ENCODE peak calls at places on chromosomes 1 and 21, in four cellular contexts. H, T, E and R are unnamed samples.

GRCh38 chr1:11298390-11299224 is 25.6 kb downstream of the UBIAD1 start:
- DNase-seq in T (no peak), E (no peak), H (no peak), R (no peak)

GRCh38 chr21:45140346-45140940 is 66.1 kb downstream of the ADARB1 start:
- DNase-seq in E (peak), H (peak), T (peak), R (peak)

GRCh38 chr1:160904783-160905616 is 20.0 kb upstream of the ITLN1 start:
- DNase-seq in T (no peak), H (no peak), E (no peak), R (peak)

GRCh38 chr1:22643381-22643780 is at the start of gene C1QC:
- DNase-seq in E (no peak), H (no peak), T (no peak), R (no peak)

GRCh38 chr1:151837841-151838490 is 1.7 kb downstream of the C2CD4D start:
- DNase-seq in E (no peak), T (no peak), H (no peak), R (peak)

GRCh38 chr1:37763791-37764741 is 854 bp downstream of the EPHA10 start:
- DNase-seq in E (peak), H (no peak), T (no peak), R (peak)

GRCh38 chr21:31457675-31458074 is 113.6 kb upstream of the TIAM1 start:
- DNase-seq in H (no peak), T (peak), E (peak), R (peak)

GRCh38 chr1:41380979-41381690 is 19.9 kb downstream of the FOXO6 start:
- DNase-seq in T (no peak), H (no peak), E (no peak), R (no peak)

GRCh38 chr1:245684636-245685035 is 529.9 kb downstream of the KIF26B start:
- DNase-seq in H (no peak), E (no peak), T (no peak), R (no peak)

GRCh38 chr1:99441234-99442095 is 177.2 kb downstream of the PLPPR4 start:
- DNase-seq in E (no peak), T (peak), H (no peak), R (no peak)

GRCh38 chr21:15063821-15064575 is 802 bp downstream of the NRIP1 start:
- DNase-seq in T (peak), H (peak), E (peak), R (peak)

GRCh38 chr1:202143011-202143767 is 1.3 kb downstream of the ARL8A start:
- DNase-seq in H (no peak), T (peak), E (no peak), R (no peak)

GRCh38 chr1:98653186-98653585 is 8.3 kb upstream of the SNX7 start:
- DNase-seq in T (peak), H (no peak), E (no peak), R (no peak)

GRCh38 chr1:192506741-192507155 is 68.8 kb upstream of the RGS1 start:
- DNase-seq in E (no peak), T (peak), H (no peak), R (peak)

GRCh38 chr21:31967334-31967733 is 94.5 kb downstream of the HUNK start:
- DNase-seq in T (no peak), E (no peak), H (no peak), R (no peak)

GRCh38 chr1:23910553-23911246 is 2.5 kb downstream of the CNR2 start:
- DNase-seq in E (no peak), T (no peak), H (no peak), R (no peak)

GRCh38 chr1:217076902-217077301 is 353.7 kb upstream of the ESRRG start:
- DNase-seq in T (no peak), H (no peak), E (no peak), R (no peak)

GRCh38 chr21:28704746-28705145 is 287.9 kb downstream of the LTN1 start:
- DNase-seq in T (peak), E (no peak), H (no peak), R (no peak)

GRCh38 chr21:45531393-45532215 is 10.6 kb downstream of the SLC19A1 start:
- DNase-seq in T (no peak), E (peak), H (no peak), R (no peak)

GRCh38 chr21:33984021-33984481 is 68.4 kb upstream of the ATP5PO start:
- DNase-seq in H (no peak), T (no peak), E (no peak), R (no peak)

GRCh38 chr1:208251015-208251414 is 6.8 kb upstream of the PLXNA2 start:
- DNase-seq in H (no peak), T (no peak), E (no peak), R (no peak)

GRCh38 chr1:12166834-12167492 is at the start of gene TNFRSF1B:
- DNase-seq in T (no peak), E (peak), H (no peak), R (peak)

GRCh38 chr1:30818568-30819243 is 61.1 kb upstream of the LAPTM5 start:
- DNase-seq in T (no peak), E (no peak), H (no peak), R (peak)

GRCh38 chr1:36846366-36846765 is 187.9 kb downstream of the GRIK3 start:
- DNase-seq in H (no peak), T (no peak), E (peak), R (peak)

GRCh38 chr21:14143999-14144398 is 66.8 kb downstream of the LIPI start:
- DNase-seq in E (no peak), H (no peak), T (no peak), R (no peak)

GRCh38 chr1:7781923-7782495 is 2.1 kb upstream of the PER3 start:
- DNase-seq in E (no peak), T (no peak), H (no peak), R (no peak)

GRCh38 chr1:173269490-173270230 is 62.5 kb upstream of the TNFSF4 start:
- DNase-seq in H (no peak), E (no peak), T (peak), R (peak)

GRCh38 chr1:111516008-111516535 is 12.6 kb upstream of the ADORA3 start:
- DNase-seq in T (no peak), H (no peak), E (no peak), R (peak)

GRCh38 chr1:89834078-89834704 is 13.4 kb downstream of the LRRC8D start:
- DNase-seq in T (no peak), E (no peak), H (no peak), R (no peak)

GRCh38 chr1:229094476-229095311 is 176.2 kb upstream of the RAB4A start:
- DNase-seq in E (no peak), T (no peak), H (no peak), R (peak)

GRCh38 chr1:64304744-64305143 is 101.3 kb downstream of the UBE2U start:
- DNase-seq in H (no peak), E (no peak), T (no peak), R (no peak)

GRCh38 chr21:7917729-7918128 is 2603.7 kb upstream of the TPTE start:
- DNase-seq in T (no peak), H (no peak), E (no peak), R (peak)

GRCh38 chr1:66288048-66288447 is 245.9 kb upstream of the SGIP1 start:
- DNase-seq in E (no peak), T (no peak), H (no peak), R (no peak)

GRCh38 chr1:228109962-228110488 is 926 bp upstream of the MRPL55 start:
- DNase-seq in E (no peak), T (no peak), H (no peak), R (peak)

GRCh38 chr1:64856564-64856963 is 109.8 kb downstream of the JAK1 start:
- DNase-seq in H (no peak), T (peak), E (no peak), R (peak)

GRCh38 chr21:41318218-41318617 is 1.6 kb downstream of the FAM3B start:
- DNase-seq in H (no peak), E (no peak), T (no peak), R (no peak)

GRCh38 chr1:7686301-7686850 is 84.7 kb upstream of the VAMP3 start:
- DNase-seq in H (no peak), E (no peak), T (no peak), R (no peak)

GRCh38 chr1:109618614-109619404 is 607 bp downstream of the GNAT2 start:
- DNase-seq in T (no peak), H (no peak), E (no peak), R (no peak)

GRCh38 chr1:213135572-213135971 is 84.5 kb downstream of the RPS6KC1 start:
- DNase-seq in E (no peak), T (no peak), H (no peak), R (peak)